ENCODE peak calls at places on chromosome 1, in nine cellular contexts. Z, R, O, G, D, U, C, A and B are unnamed samples.

GRCh38 chr1:12053752-12054548 is 9.2 kb upstream of the TNFRSF8 start:
- DNase-seq in Z (no peak), R (no peak), O (no peak), G (no peak), D (peak), U (no peak), C (no peak), A (no peak), B (no peak)

GRCh38 chr1:155513300-155513926 is 49.2 kb downstream of the ASH1L start:
- DNase-seq in Z (no peak), R (no peak), O (no peak), G (no peak), D (no peak), U (no peak), C (no peak), A (no peak), B (no peak)

GRCh38 chr1:17839641-17840196 is 84.6 kb downstream of the ACTL8 start:
- DNase-seq in Z (peak), R (no peak), O (no peak), G (no peak), D (no peak), U (no peak), C (no peak), A (no peak), B (no peak)

GRCh38 chr1:165849336-165850133 is 22.1 kb downstream of the UCK2 start:
- DNase-seq in Z (no peak), R (no peak), O (no peak), G (no peak), D (no peak), U (no peak), C (no peak), A (no peak), B (no peak)

GRCh38 chr1:171898956-171899355 is 57.7 kb downstream of the DNM3 start:
- DNase-seq in Z (no peak), R (peak), O (no peak), G (peak), D (peak), U (no peak), C (no peak), A (no peak), B (no peak)

GRCh38 chr1:68164970-68165369 is 67.4 kb downstream of the WLS start:
- DNase-seq in Z (no peak), R (no peak), O (no peak), G (no peak), D (no peak), U (no peak), C (no peak), A (no peak), B (no peak)

GRCh38 chr1:238589843-238590435 is 699.2 kb upstream of the ZP4 start:
- DNase-seq in Z (no peak), R (no peak), O (no peak), G (no peak), D (no peak), U (no peak), C (no peak), A (no peak), B (no peak)

GRCh38 chr1:2342384-2343022 is 48.9 kb downstream of the MORN1 start:
- DNase-seq in Z (no peak), R (peak), O (peak), G (no peak), D (no peak), U (no peak), C (no peak), A (no peak), B (no peak)

DNA sequence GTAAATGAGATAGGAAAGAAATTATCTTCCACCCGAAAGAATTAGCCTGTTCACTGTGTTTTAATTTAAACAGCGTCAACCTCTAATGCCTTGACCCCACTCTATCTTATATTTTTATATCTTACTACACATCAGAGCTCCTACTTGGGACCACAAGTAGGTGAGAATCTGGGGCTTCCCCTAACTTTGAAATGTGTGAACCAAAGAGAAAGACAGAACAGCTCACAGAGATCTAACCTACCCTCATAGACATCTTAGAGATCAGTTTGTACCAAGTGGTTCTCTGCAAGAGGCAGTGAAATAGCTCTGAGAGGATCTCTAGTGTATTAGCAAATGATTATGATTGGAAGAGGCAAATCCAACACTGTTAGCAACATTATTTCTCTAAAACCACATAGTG is 31.0 kb upstream of the IFI16 start:
- DNase-seq in Z (no peak), R (no peak), O (no peak), G (no peak), D (no peak), U (no peak), C (no peak), A (no peak), B (no peak)
- TF ChIP-seq CTCF in Z (no peak), R (no peak), O (no peak), G (no peak), D (no peak), U (no peak), C (no peak), A (no peak), B (no peak)

DNA sequence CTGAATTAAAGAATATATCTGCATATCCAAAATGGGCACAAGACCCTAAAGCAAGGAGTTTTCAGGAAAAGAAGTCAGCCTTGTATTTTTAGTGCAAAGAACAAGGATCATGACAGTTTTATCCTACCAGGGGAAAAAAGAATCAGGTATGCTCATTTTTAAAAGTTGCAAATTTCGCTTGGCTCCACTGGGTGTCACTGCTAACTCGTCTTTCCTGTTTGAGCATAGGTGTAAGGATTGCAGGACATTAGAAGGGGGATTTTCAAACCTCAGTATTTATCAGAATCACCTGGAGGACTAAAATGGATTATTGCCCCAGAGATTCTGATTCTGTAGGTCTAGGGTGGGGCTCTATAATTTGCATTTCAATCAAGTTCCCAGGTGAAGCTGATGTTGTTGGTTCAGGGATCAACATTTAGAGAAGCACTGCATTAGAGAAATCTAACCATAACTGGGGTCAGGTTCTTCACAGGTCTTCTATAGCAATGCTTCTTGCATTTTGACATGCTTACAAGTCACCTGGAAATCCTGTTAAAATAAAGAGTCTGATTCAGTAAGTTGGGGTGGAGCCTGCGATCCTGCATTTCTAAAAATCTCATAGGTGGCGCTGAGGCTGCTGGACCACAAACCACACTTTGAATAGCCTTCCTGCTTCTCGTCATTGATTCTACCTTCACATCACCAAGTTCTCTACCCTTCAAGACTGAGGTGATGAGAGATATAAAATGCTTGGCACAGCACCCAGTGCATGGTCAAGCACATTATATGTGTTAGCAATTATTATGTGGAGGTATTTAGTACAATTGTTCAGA is 39.6 kb downstream of the NUF2 start:
- DNase-seq in Z (no peak), R (no peak), O (no peak), G (peak), D (peak), U (no peak), C (no peak), A (no peak), B (no peak)
- TF ChIP-seq CTCF in Z (no peak), R (peak), O (peak), G (peak), D (peak), U (no peak), C (no peak), A (peak), B (peak)

DNA sequence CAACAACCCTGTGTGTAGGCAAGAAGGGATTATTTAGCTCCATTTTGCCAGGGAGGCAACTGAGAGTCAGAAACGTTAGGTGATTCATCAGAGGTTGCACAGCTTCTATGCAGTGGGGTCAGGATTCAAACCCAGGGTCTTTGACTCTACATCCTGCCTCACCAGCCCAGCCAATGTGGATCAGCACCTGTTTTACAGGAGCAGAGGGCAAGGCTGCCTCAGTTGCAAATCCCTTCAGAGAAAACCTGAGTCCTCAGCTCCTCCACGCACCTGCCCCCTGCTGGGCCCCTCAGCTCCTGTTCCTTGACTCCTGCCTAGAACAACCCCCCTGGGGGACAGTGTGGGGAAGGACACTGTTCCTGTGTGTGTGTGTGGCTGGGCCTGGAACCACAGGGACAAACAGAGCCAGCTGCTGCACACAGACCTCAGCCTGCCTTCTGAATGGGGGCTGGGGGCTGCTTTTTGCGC is 61.6 kb downstream of the LRRN2 start:
- DNase-seq in Z (no peak), R (no peak), O (no peak), G (peak), D (no peak), U (no peak), C (no peak), A (no peak), B (no peak)
- TF ChIP-seq CTCF in Z (no peak), R (no peak), O (no peak), G (peak), D (no peak), U (no peak), C (no peak), A (peak), B (no peak)

DNA sequence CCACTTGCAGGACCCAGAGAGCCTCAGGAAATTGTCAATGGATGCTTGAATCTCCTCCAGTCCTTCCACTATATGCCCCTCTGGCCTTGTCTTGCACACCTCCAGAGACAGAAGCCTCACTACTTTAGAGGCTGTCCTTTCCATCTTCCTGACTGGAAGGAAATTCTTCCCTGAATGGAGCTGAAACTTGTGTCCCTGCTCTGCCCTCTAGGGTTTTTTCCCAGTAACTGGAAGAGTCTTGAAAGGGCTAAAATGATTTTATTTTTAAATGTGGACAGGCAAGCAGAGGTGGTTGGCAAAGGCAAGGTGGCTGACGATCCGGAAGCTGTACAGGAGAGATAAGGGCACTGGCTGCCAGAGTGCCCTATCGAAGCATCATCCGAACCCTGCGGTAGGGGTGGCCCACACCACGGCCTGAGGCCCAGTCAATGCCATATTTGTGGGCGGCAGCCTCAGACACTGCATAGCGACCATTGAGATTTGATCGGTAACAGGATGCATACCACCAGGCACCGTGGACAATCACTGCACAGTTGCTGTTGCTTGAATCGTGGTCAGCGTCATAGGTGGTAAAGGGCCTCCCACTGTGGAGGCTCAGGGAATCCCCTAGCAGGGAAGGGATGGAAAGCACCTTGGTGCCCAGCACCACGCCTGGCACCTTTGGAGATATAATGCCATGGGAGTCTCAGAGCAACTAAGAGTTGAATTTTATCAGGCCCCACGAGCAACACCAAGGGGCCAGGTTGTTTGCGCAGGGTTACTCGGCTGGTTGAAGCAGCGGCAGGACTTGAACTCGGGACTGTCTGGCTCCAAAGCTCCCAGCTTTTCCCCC is 2.3 kb upstream of the MAP3K6 start:
- DNase-seq in Z (no peak), R (no peak), O (no peak), G (no peak), D (peak), U (no peak), C (no peak), A (no peak), B (peak)
- TF ChIP-seq CTCF in Z (peak), R (peak), O (no peak), G (peak), D (peak), U (no peak), C (peak), A (peak), B (peak)

GRCh38 chr1:204084247-204084772 is 11.4 kb downstream of the SOX13 start:
- DNase-seq in Z (peak), R (no peak), O (no peak), G (peak), D (no peak), U (no peak), C (peak), A (no peak), B (no peak)
- TF ChIP-seq CTCF in Z (no peak), R (no peak), O (no peak), G (no peak), D (no peak), U (no peak), C (no peak), A (no peak), B (no peak)

GRCh38 chr1:220217383-220217988 is 54.8 kb downstream of the RAB3GAP2 start:
- DNase-seq in Z (no peak), R (no peak), O (no peak), G (peak), D (peak), U (no peak), C (no peak), A (no peak), B (no peak)
- TF ChIP-seq CTCF in Z (peak), R (peak), O (no peak), G (peak), D (peak), U (no peak), C (no peak), A (peak), B (peak)

GRCh38 chr1:22196641-22197040 is 53.7 kb upstream of the WNT4 start:
- DNase-seq in Z (no peak), R (no peak), O (no peak), G (no peak), D (no peak), U (no peak), C (no peak), A (no peak), B (peak)
- TF ChIP-seq CTCF in Z (no peak), R (no peak), O (no peak), G (no peak), D (no peak), U (no peak), C (no peak), A (no peak), B (no peak)

GRCh38 chr1:161054805-161055204 is 9.0 kb upstream of the USF1 start:
- DNase-seq in Z (no peak), R (no peak), O (no peak), G (no peak), D (no peak), U (no peak), C (no peak), A (no peak), B (no peak)
- TF ChIP-seq CTCF in Z (peak), R (no peak), O (no peak), G (peak), D (no peak), U (no peak), C (no peak), A (peak), B (peak)